ENCODE peak calls at places on chromosomes 11 and 22, in five cellular contexts. One of them, this sample, is unnamed.

GRCh38 chr11:14370496-14370895 is 11.5 kb upstream of the RRAS2 start:
- DNase-seq in uterus: no peak
- DNase-seq in A549: no peak
- DNase-seq in Calu3: no peak
- DNase-seq in kidney: no peak
- DNase-seq in this sample: no peak

GRCh38 chr11:106670069-106670468 is 348.2 kb downstream of the GUCY1A2 start:
- DNase-seq in Calu3: no peak
- DNase-seq in uterus: no peak
- DNase-seq in A549: no peak
- DNase-seq in kidney: no peak
- DNase-seq in this sample: no peak

GRCh38 chr22:47196881-47197701 is 434.6 kb downstream of the TBC1D22A start:
- DNase-seq in kidney: peak
- DNase-seq in A549: no peak
- DNase-seq in Calu3: no peak
- DNase-seq in uterus: no peak
- DNase-seq in this sample: no peak

GRCh38 chr11:79461144-79461543 is 20.3 kb upstream of the TENM4 start:
- DNase-seq in kidney: no peak
- DNase-seq in uterus: no peak
- DNase-seq in Calu3: no peak
- DNase-seq in A549: no peak
- DNase-seq in this sample: no peak

GRCh38 chr22:41831383-41831782 is 1.5 kb upstream of the SREBF2 start:
- DNase-seq in Calu3: no peak
- DNase-seq in kidney: no peak
- DNase-seq in A549: no peak
- DNase-seq in uterus: no peak
- DNase-seq in this sample: no peak

GRCh38 chr11:34719303-34719848 is 98.5 kb downstream of the EHF start:
- DNase-seq in kidney: no peak
- DNase-seq in A549: no peak
- DNase-seq in Calu3: no peak
- DNase-seq in uterus: no peak
- DNase-seq in this sample: no peak

GRCh38 chr11:112012877-112013276 is 12.3 kb upstream of the DLAT start:
- DNase-seq in Calu3: no peak
- DNase-seq in uterus: no peak
- DNase-seq in A549: no peak
- DNase-seq in kidney: no peak
- DNase-seq in this sample: no peak

GRCh38 chr11:128406365-128406706 is 181.0 kb downstream of the ETS1 start:
- DNase-seq in uterus: no peak
- DNase-seq in Calu3: no peak
- DNase-seq in A549: no peak
- DNase-seq in kidney: no peak
- DNase-seq in this sample: no peak

GRCh38 chr11:22115470-22116037 is 77.3 kb upstream of the ANO5 start:
- DNase-seq in uterus: no peak
- DNase-seq in kidney: no peak
- DNase-seq in A549: no peak
- DNase-seq in Calu3: no peak
- DNase-seq in this sample: no peak

GRCh38 chr11:106161775-106162174 is 84.3 kb downstream of the AASDHPPT start:
- DNase-seq in Calu3: no peak
- DNase-seq in uterus: no peak
- DNase-seq in kidney: no peak
- DNase-seq in A549: no peak
- DNase-seq in this sample: no peak

GRCh38 chr11:126162286-126163030 is 49.0 kb downstream of the RPUSD4 start:
- DNase-seq in uterus: peak
- DNase-seq in kidney: no peak
- DNase-seq in Calu3: no peak
- DNase-seq in A549: no peak
- DNase-seq in this sample: no peak

GRCh38 chr22:49134076-49134475 is 693.6 kb downstream of the BRD1 start:
- DNase-seq in Calu3: no peak
- DNase-seq in A549: no peak
- DNase-seq in uterus: no peak
- DNase-seq in kidney: no peak
- DNase-seq in this sample: no peak

GRCh38 chr11:120391854-120392253 is 55.6 kb downstream of the ARHGEF12 start:
- DNase-seq in A549: no peak
- DNase-seq in kidney: no peak
- DNase-seq in Calu3: no peak
- DNase-seq in uterus: no peak
- DNase-seq in this sample: no peak

GRCh38 chr11:68832476-68833176 is 9.1 kb downstream of the CPT1A start:
- DNase-seq in uterus: no peak
- DNase-seq in kidney: no peak
- DNase-seq in A549: no peak
- DNase-seq in Calu3: no peak
- DNase-seq in this sample: no peak

GRCh38 chr11:71580057-71581003 is 2.3 kb downstream of the KRTAP5-11 start:
- DNase-seq in Calu3: peak
- DNase-seq in uterus: peak
- DNase-seq in kidney: no peak
- DNase-seq in A549: peak
- DNase-seq in this sample: peak

GRCh38 chr22:47043835-47044721 is 281.6 kb downstream of the TBC1D22A start:
- DNase-seq in Calu3: no peak
- DNase-seq in uterus: no peak
- DNase-seq in kidney: peak
- DNase-seq in A549: no peak
- DNase-seq in this sample: no peak

GRCh38 chr11:6269994-6270393 is 10.4 kb downstream of the CCKBR start:
- DNase-seq in A549: no peak
- DNase-seq in Calu3: no peak
- DNase-seq in uterus: no peak
- DNase-seq in kidney: no peak
- DNase-seq in this sample: no peak
- TF ChIP-seq CTCF in A549: no peak
- TF ChIP-seq CTCF in Calu3: no peak
- TF ChIP-seq CTCF in uterus: no peak
- TF ChIP-seq CTCF in kidney: no peak
- TF ChIP-seq CTCF in this sample: no peak

GRCh38 chr11:65184146-65184545 is 2.4 kb downstream of the CAPN1 start:
- DNase-seq in A549: no peak
- DNase-seq in uterus: no peak
- DNase-seq in Calu3: no peak
- DNase-seq in kidney: peak
- DNase-seq in this sample: no peak

GRCh38 chr11:65182258-65183170 is 786 bp downstream of the CAPN1 start:
- DNase-seq in A549: no peak
- DNase-seq in Calu3: peak
- DNase-seq in uterus: no peak
- DNase-seq in kidney: peak
- DNase-seq in this sample: peak

GRCh38 chr11:65181569-65182257 is at the start of gene CAPN1:
- DNase-seq in uterus: peak
- DNase-seq in Calu3: peak
- DNase-seq in kidney: peak
- DNase-seq in A549: peak
- DNase-seq in this sample: peak

GRCh38 chr11:65183201-65183891 is 1.6 kb downstream of the CAPN1 start:
- DNase-seq in kidney: peak
- DNase-seq in A549: no peak
- DNase-seq in Calu3: peak
- DNase-seq in uterus: no peak
- DNase-seq in this sample: no peak

GRCh38 chr11:65180877-65181568 is 705 bp upstream of the CAPN1 start:
- DNase-seq in A549: peak
- DNase-seq in uterus: peak
- DNase-seq in kidney: peak
- DNase-seq in Calu3: peak
- DNase-seq in this sample: peak
- TF ChIP-seq CTCF in A549: peak
- TF ChIP-seq CTCF in uterus: peak
- TF ChIP-seq CTCF in kidney: peak
- TF ChIP-seq CTCF in Calu3: peak
- TF ChIP-seq CTCF in this sample: peak

GRCh38 chr11:11435673-11436072 is 82.6 kb upstream of the CSNK2A3 start:
- DNase-seq in Calu3: no peak
- DNase-seq in A549: no peak
- DNase-seq in uterus: peak
- DNase-seq in kidney: no peak
- DNase-seq in this sample: no peak
- TF ChIP-seq CTCF in Calu3: no peak
- TF ChIP-seq CTCF in A549: no peak
- TF ChIP-seq CTCF in uterus: no peak
- TF ChIP-seq CTCF in kidney: no peak
- TF ChIP-seq CTCF in this sample: no peak

DNA sequence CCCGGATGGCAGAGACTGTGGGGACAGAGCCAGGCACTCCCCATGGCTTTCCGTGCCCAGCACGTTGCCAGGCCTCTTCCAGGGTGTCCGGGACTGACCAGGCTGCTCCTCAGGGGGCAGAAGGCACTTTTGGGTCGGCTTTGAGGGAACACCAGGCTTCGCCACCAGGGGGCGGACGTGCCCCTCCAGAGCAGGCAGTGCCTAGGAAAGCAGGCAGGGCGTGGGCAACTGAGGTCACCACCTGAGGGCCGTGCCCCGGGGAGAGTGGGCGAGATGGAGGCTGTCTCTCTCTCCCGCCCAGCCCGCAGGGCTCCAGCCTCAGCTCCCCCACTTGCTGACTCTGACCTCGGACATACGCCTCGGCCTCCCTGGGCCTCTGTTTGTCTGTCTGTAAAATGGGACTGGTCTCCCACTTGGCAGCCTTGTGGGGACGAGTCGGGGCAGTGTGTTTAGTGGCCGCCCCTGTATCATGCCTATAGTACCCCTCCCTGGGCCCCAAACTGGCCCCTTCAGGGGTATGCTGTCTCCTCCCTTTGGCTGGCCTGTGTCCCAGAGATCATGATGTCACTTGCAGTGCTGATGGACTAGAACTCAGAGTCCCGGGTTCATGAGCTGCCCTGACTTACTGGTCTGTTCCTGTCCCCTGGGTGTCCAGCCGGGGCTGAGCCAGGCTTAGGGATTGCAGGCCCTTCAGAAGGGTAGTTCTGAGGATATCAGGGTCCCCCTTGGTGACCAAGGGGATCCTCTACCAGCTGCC is 4.4 kb upstream of the PRR5 start:
- DNase-seq in kidney: no peak
- DNase-seq in uterus: peak
- DNase-seq in A549: peak
- DNase-seq in Calu3: peak
- DNase-seq in this sample: peak
- TF ChIP-seq CTCF in kidney: peak
- TF ChIP-seq CTCF in uterus: peak
- TF ChIP-seq CTCF in A549: peak
- TF ChIP-seq CTCF in Calu3: peak
- TF ChIP-seq CTCF in this sample: peak

GRCh38 chr11:98561877-98562395 is 458.8 kb upstream of the CNTN5 start:
- DNase-seq in uterus: no peak
- DNase-seq in A549: no peak
- DNase-seq in Calu3: no peak
- DNase-seq in kidney: no peak
- DNase-seq in this sample: no peak
- TF ChIP-seq CTCF in uterus: no peak
- TF ChIP-seq CTCF in A549: no peak
- TF ChIP-seq CTCF in Calu3: no peak
- TF ChIP-seq CTCF in kidney: no peak
- TF ChIP-seq CTCF in this sample: no peak

GRCh38 chr22:37636949-37637273 is 2.6 kb upstream of the SH3BP1 start:
- DNase-seq in uterus: no peak
- DNase-seq in A549: no peak
- DNase-seq in Calu3: no peak
- DNase-seq in kidney: no peak
- DNase-seq in this sample: no peak

GRCh38 chr22:37638351-37639069 is 959 bp upstream of the SH3BP1 start:
- DNase-seq in uterus: no peak
- DNase-seq in kidney: no peak
- DNase-seq in A549: no peak
- DNase-seq in Calu3: no peak
- DNase-seq in this sample: no peak

GRCh38 chr22:37634505-37635002 is 4.9 kb upstream of the SH3BP1 start:
- DNase-seq in uterus: no peak
- DNase-seq in kidney: no peak
- DNase-seq in Calu3: no peak
- DNase-seq in A549: no peak
- DNase-seq in this sample: no peak

GRCh38 chr22:37635157-37635556 is 4.3 kb upstream of the SH3BP1 start:
- DNase-seq in kidney: no peak
- DNase-seq in Calu3: no peak
- DNase-seq in A549: no peak
- DNase-seq in uterus: no peak
- DNase-seq in this sample: no peak

DNA sequence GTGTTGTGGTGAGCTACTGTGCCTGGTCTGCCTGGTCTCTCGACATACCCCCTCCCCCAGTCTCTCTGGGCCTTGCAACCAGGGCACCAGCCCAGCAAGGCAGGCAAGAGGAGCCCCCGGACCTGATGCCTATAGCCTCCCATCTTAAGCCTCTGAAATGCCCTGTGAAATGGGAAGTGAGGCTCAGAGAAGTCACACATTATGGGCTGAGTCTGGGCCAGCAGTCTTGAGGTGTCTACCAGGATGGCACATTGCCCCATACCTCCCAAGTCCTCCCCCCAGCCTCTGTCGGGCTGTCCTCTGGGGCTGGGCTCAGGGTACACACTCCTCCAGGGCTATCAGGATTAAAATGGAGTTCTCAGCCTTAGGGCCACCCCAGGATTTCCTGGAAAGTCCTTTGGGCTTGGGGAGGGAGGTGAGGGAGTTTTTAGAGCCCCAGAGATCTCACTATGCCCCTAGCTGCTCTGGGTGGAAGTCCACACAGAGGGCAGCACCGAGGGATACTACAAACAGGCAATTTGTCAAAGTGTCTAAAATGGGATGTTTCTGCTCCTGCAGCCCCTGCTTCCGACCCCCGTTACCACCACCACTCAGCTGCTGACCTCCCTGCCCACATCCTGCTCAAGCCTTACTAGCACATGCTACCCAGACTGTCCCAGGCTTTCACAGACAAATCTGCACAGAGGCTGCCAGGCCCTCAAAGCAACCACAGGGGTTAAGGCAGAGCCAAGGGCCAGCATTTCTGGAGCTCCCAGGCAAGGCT is 3.1 kb upstream of the SH3BP1 start:
- DNase-seq in uterus: no peak
- DNase-seq in A549: no peak
- DNase-seq in kidney: no peak
- DNase-seq in Calu3: no peak
- DNase-seq in this sample: no peak
- TF ChIP-seq CTCF in uterus: no peak
- TF ChIP-seq CTCF in A549: no peak
- TF ChIP-seq CTCF in kidney: no peak
- TF ChIP-seq CTCF in Calu3: no peak
- TF ChIP-seq CTCF in this sample: no peak